ENCODE peak calls at places on chromosomes 13 and 19, in five cellular contexts. K is stomach, I is neural crest cell, S is KG1, R is nephron progenitor cell. N is an unnamed sample.

GRCh38 chr13:113297370-113297871 is 382 bp downstream of the LAMP1 start:
- DNase-seq in I (no peak), R (no peak), K (no peak), S (no peak), N (peak)

GRCh38 chr13:44703371-44703770 is 127.2 kb upstream of the TSC22D1 start:
- DNase-seq in K (no peak), I (no peak), S (no peak), R (no peak), N (no peak)

GRCh38 chr13:53123536-53123935 is 94.9 kb downstream of the OLFM4 start:
- DNase-seq in I (no peak), R (no peak), S (no peak), K (no peak), N (no peak)

GRCh38 chr13:75762066-75762937 is 126.2 kb downstream of the LMO7 start:
- DNase-seq in R (no peak), S (peak), I (no peak), K (peak), N (no peak)

GRCh38 chr13:83515267-83515666 is 367.0 kb downstream of the SLITRK1 start:
- DNase-seq in I (no peak), K (no peak), S (no peak), R (no peak), N (no peak)

GRCh38 chr19:44344255-44344654 is 12.2 kb downstream of the ZNF112 start:
- DNase-seq in I (no peak), S (no peak), K (no peak), R (no peak), N (no peak)

GRCh38 chr13:48235100-48235813 is 2.3 kb downstream of the ITM2B start:
- DNase-seq in K (peak), I (no peak), S (no peak), R (peak), N (no peak)

GRCh38 chr13:51674276-51674675 is 90.0 kb downstream of the WDFY2 start:
- DNase-seq in R (no peak), S (no peak), K (peak), I (no peak), N (no peak)

GRCh38 chr19:37014456-37014855 is 63.8 kb upstream of the ZNF420 start:
- DNase-seq in R (no peak), K (no peak), S (no peak), I (no peak), N (no peak)

GRCh38 chr19:48638831-48639381 is 1.7 kb upstream of the DBP start:
- DNase-seq in S (no peak), K (no peak), I (no peak), R (peak), N (no peak)

GRCh38 chr19:34675250-34675649 is 1.7 kb downstream of the SCGB2B2 start:
- DNase-seq in R (no peak), K (no peak), I (no peak), S (no peak), N (no peak)

GRCh38 chr19:49881672-49882394 is 4.3 kb downstream of the TBC1D17 start:
- DNase-seq in R (no peak), K (no peak), I (no peak), S (no peak), N (no peak)

GRCh38 chr13:112870737-112871287 is 98.2 kb upstream of the MCF2L start:
- DNase-seq in S (no peak), R (no peak), K (no peak), I (no peak), N (no peak)

GRCh38 chr19:55247621-55248099 is 11.2 kb downstream of the PPP6R1 start:
- DNase-seq in R (no peak), K (no peak), S (no peak), I (no peak), N (no peak)

GRCh38 chr13:26300140-26300539 is 46.2 kb downstream of the CDK8 start:
- DNase-seq in I (no peak), K (no peak), S (no peak), R (no peak), N (no peak)

GRCh38 chr19:11291991-11292390 is 4.0 kb upstream of the TSPAN16 start:
- DNase-seq in I (no peak), K (no peak), S (no peak), R (no peak), N (no peak)